ENCODE peak calls at places on chromosome 21, in five cellular contexts. M is sigmoid colon; A is CD8-positive, alpha-beta T cell; Y is psoas muscle; S is H1. C is an unnamed sample. For H3K9me3, the result is how much of the 10 kb centered on the place peaks cover.

GRCh38 chr21:32382108-32382601 is 10.7 kb downstream of the URB1 start:
- DNase-seq in M (no peak), A (no peak), Y (no peak), S (no peak), C (no peak)

GRCh38 chr21:44398499-44398898 is 45.1 kb downstream of the TRPM2 start:
- DNase-seq in M (no peak), A (no peak), Y (no peak), S (no peak), C (no peak)

GRCh38 chr21:32155226-32155625 is 123.6 kb downstream of the MIS18A start:
- DNase-seq in M (no peak), A (no peak), Y (no peak), S (no peak), C (no peak)

GRCh38 chr21:32807717-32808380 is 36.3 kb upstream of the PAXBP1 start:
- DNase-seq in M (no peak), A (no peak), Y (no peak), S (no peak), C (no peak)

GRCh38 chr21:32359719-32360260 is 33.0 kb downstream of the URB1 start:
- DNase-seq in M (no peak), A (no peak), Y (no peak), S (no peak), C (no peak)

GRCh38 chr21:21971384-21971783 is 973.2 kb downstream of the NCAM2 start:
- DNase-seq in M (no peak), A (no peak), Y (no peak), S (no peak), C (no peak)

GRCh38 chr21:31908106-31909031 is 35.5 kb downstream of the HUNK start:
- DNase-seq in M (no peak), A (no peak), Y (no peak), S (peak), C (no peak)

GRCh38 chr21:41783476-41784150 is 16.8 kb upstream of the RIPK4 start:
- DNase-seq in M (no peak), A (no peak), Y (no peak), S (no peak), C (no peak)

GRCh38 chr21:33132054-33132453 is 62.1 kb downstream of the OLIG1 start:
- DNase-seq in M (no peak), A (no peak), Y (no peak), S (no peak), C (no peak)

GRCh38 chr21:41142051-41142795 is 25.7 kb upstream of the BACE2 start:
- DNase-seq in M (no peak), A (no peak), Y (no peak), S (no peak), C (no peak)

GRCh38 chr21:34642211-34643075 is 26.4 kb upstream of the CLIC6 start:
- DNase-seq in M (no peak), A (no peak), Y (no peak), S (no peak), C (no peak)

GRCh38 chr21:42640486-42640885 is 12.9 kb upstream of the PDE9A start:
- DNase-seq in M (no peak), A (no peak), Y (peak), S (no peak), C (peak)

GRCh38 chr21:31671931-31672330 is 12.4 kb downstream of the SOD1 start:
- DNase-seq in M (no peak), A (no peak), Y (no peak), S (no peak), C (no peak)

GRCh38 chr21:42427809-42428419 is 24.2 kb downstream of the UBASH3A start:
- DNase-seq in M (no peak), A (no peak), Y (no peak), S (no peak), C (no peak)

GRCh38 chr21:31732891-31733520 is 1.1 kb upstream of the SCAF4 start:
- DNase-seq in M (peak), A (no peak), Y (no peak), S (peak), C (no peak)

GRCh38 chr21:43287111-43287973 is 118.5 kb downstream of the CRYAA start:
- DNase-seq in M (no peak), A (no peak), Y (no peak), S (no peak), C (peak)

GRCh38 chr21:46459024-46459355 is 299 bp downstream of the DIP2A start:
- DNase-seq in M (no peak), A (no peak), Y (no peak), S (no peak), C (no peak)

GRCh38 chr21:20971296-20971921 is 26.8 kb upstream of the NCAM2 start:
- DNase-seq in M (peak), A (no peak), Y (peak), S (no peak), C (no peak)

GRCh38 chr21:45458281-45459170 is 53.6 kb downstream of the COL18A1 start:
- DNase-seq in M (no peak), A (no peak), Y (peak), S (no peak), C (no peak)

GRCh38 chr21:37623689-37624088 is 257.1 kb downstream of the DYRK1A start:
- DNase-seq in M (no peak), A (no peak), Y (no peak), S (no peak), C (no peak)

GRCh38 chr21:17732306-17732705 is 86.8 kb downstream of the C21orf91 start:
- DNase-seq in M (no peak), A (no peak), Y (no peak), S (no peak), C (no peak)

GRCh38 chr21:16815228-16815627 is 697.6 kb upstream of the CXADR start:
- DNase-seq in M (no peak), A (no peak), Y (no peak), S (no peak), C (no peak)

GRCh38 chr21:16770279-16770678 is 742.6 kb upstream of the CXADR start:
- DNase-seq in M (no peak), A (no peak), Y (no peak), S (no peak), C (no peak)

GRCh38 chr21:46100020-46100419 is 2.1 kb downstream of the COL6A2 start:
- DNase-seq in M (peak), A (no peak), Y (no peak), S (no peak), C (no peak)

GRCh38 chr21:21039624-21040023 is 41.4 kb downstream of the NCAM2 start:
- DNase-seq in M (no peak), A (no peak), Y (no peak), S (no peak), C (no peak)

GRCh38 chr21:45822429-45823099 is 159.0 kb upstream of the COL6A1 start:
- DNase-seq in M (peak), A (no peak), Y (no peak), S (no peak), C (no peak)

GRCh38 chr21:20353351-20353750 is 644.9 kb upstream of the NCAM2 start:
- DNase-seq in M (no peak), A (no peak), Y (no peak), S (no peak), C (no peak)

GRCh38 chr21:41121785-41122415 is 46.1 kb upstream of the BACE2 start:
- DNase-seq in M (peak), A (peak), Y (peak), S (peak), C (peak)

GRCh38 chr21:31236528-31236927 is 107.5 kb downstream of the TIAM1 start:
- DNase-seq in M (no peak), A (no peak), Y (no peak), S (no peak), C (no peak)

GRCh38 chr21:33949516-33950424 is 34.2 kb upstream of the ATP5PO start:
- DNase-seq in M (no peak), A (peak), Y (no peak), S (peak), C (no peak)

GRCh38 chr21:45011426-45011825 is 63.0 kb upstream of the ADARB1 start:
- DNase-seq in M (peak), A (no peak), Y (peak), S (no peak), C (peak)

GRCh38 chr21:46459356-46460112 is 843 bp downstream of the DIP2A start:
- DNase-seq in M (peak), A (no peak), Y (peak), S (peak), C (peak)

GRCh38 chr21:31316488-31317169 is 27.4 kb downstream of the TIAM1 start:
- DNase-seq in M (no peak), A (no peak), Y (no peak), S (no peak), C (no peak)

GRCh38 chr21:29208666-29209059 is 78.2 kb downstream of the MAP3K7CL start:
- DNase-seq in M (no peak), A (no peak), Y (no peak), S (no peak), C (no peak)

GRCh38 chr21:43203523-43204080 is 34.8 kb downstream of the CRYAA start:
- DNase-seq in M (peak), A (no peak), Y (peak), S (no peak), C (no peak)

GRCh38 chr21:29130234-29130993 is at the start of gene MAP3K7CL:
- DNase-seq in M (peak), A (no peak), Y (peak), S (no peak), C (no peak)

GRCh38 chr21:45506241-45506817 is 35.9 kb downstream of the SLC19A1 start:
- DNase-seq in M (peak), A (no peak), Y (peak), S (no peak), C (peak)

GRCh38 chr21:15522148-15522547 is 207.6 kb upstream of the USP25 start:
- DNase-seq in M (no peak), A (no peak), Y (no peak), S (no peak), C (no peak)

GRCh38 chr21:15520811-15521643 is 208.8 kb upstream of the USP25 start:
- DNase-seq in M (no peak), A (no peak), Y (no peak), S (no peak), C (no peak)

GRCh38 chr21:15524855-15525254 is 204.9 kb upstream of the USP25 start:
- DNase-seq in M (no peak), A (no peak), Y (no peak), S (no peak), C (no peak)

GRCh38 chr21:15517394-15517793 is 212.4 kb upstream of the USP25 start:
- DNase-seq in M (no peak), A (no peak), Y (no peak), S (no peak), C (no peak)

DNA sequence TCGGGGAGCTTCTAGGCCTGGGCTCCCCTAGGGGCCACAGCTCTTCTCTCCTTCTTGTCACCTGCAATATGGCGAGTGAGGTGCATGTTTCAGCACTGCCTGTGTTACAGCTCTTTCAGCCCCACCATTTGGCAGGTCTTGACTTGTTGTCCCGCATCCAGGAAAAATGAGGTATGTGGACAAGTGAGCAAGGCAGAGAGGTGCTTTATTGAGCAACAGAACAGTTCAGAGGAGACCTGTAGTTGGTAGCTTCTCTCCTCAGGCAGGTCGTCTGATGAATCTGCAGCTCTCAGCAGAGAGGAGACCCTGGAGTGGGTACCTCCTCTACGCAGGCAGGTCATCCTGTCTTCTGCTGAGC is 208.2 kb upstream of the USP25 start:
- DNase-seq in M (no peak), A (no peak), Y (no peak), S (no peak), C (no peak)
- H3K9me3 ChIP-seq in M (under half), A (under half), Y (under half), S (under half), C (under half)

GRCh38 chr21:35904995-35905972 is 155.0 kb downstream of the SETD4 start:
- DNase-seq in M (no peak), A (no peak), Y (peak), S (no peak), C (no peak)
- H3K4me3 ChIP-seq in M (no peak), A (no peak), Y (no peak), S (no peak), C (peak)

GRCh38 chr21:39034590-39035536 is 148.4 kb downstream of the PSMG1 start:
- DNase-seq in M (peak), A (no peak), Y (no peak), S (no peak), C (no peak)
- H3K27ac ChIP-seq in M (no peak), A (no peak), Y (no peak), S (no peak), C (peak)

GRCh38 chr21:9760398-9761074 is 760.8 kb upstream of the TPTE start:
- DNase-seq in M (no peak), A (no peak), Y (no peak), S (no peak), C (no peak)

GRCh38 chr21:9758888-9759287 is 762.5 kb upstream of the TPTE start:
- DNase-seq in M (no peak), A (no peak), Y (no peak), S (no peak), C (no peak)

GRCh38 chr21:9758141-9758540 is 763.2 kb upstream of the TPTE start:
- DNase-seq in M (no peak), A (no peak), Y (no peak), S (no peak), C (no peak)

GRCh38 chr21:9756677-9757076 is 764.7 kb upstream of the TPTE start:
- DNase-seq in M (no peak), A (no peak), Y (no peak), S (no peak), C (no peak)

GRCh38 chr21:9759972-9760371 is 761.4 kb upstream of the TPTE start:
- DNase-seq in M (no peak), A (no peak), Y (no peak), S (no peak), C (no peak)
- H3K9me3 ChIP-seq in M (under half), A (under half), Y (under half), S (half or more), C (under half)

GRCh38 chr21:26572026-26572425 is 1.1 kb downstream of the CYYR1 start:
- DNase-seq in M (no peak), A (no peak), Y (no peak), S (no peak), C (no peak)
- H3K4me3 ChIP-seq in M (peak), A (no peak), Y (peak), S (peak), C (peak)

C was measured in lower lobe of right lung.